ENCODE peak calls at places on chromosomes 16 and 17, in four cellular contexts. F, C, U and Y are unnamed samples.

GRCh38 chr17:31724619-31725018 is 134.4 kb downstream of the COPRS start:
- DNase-seq in C (no peak), F (no peak), U (no peak), Y (no peak)

GRCh38 chr16:88527186-88527936 is 42.8 kb upstream of the ZC3H18 start:
- DNase-seq in F (peak), U (peak), C (peak), Y (peak)

GRCh38 chr16:13961099-13961811 is 41.3 kb downstream of the ERCC4 start:
- DNase-seq in U (no peak), C (no peak), F (no peak), Y (no peak)

GRCh38 chr17:42520540-42520951 is 15.5 kb upstream of the NAGLU start:
- DNase-seq in C (no peak), F (peak), U (no peak), Y (peak)

GRCh38 chr17:60851181-60851580 is 173.5 kb downstream of the BCAS3 start:
- DNase-seq in C (no peak), F (peak), U (no peak), Y (no peak)

GRCh38 chr17:2899911-2900310 is 103.7 kb downstream of the RAP1GAP2 start:
- DNase-seq in F (no peak), C (no peak), U (no peak), Y (no peak)

GRCh38 chr16:56789360-56789759 is 59.4 kb downstream of the NUP93 start:
- DNase-seq in F (no peak), C (no peak), U (peak), Y (peak)

GRCh38 chr16:4852221-4852872 is 5.1 kb downstream of the UBN1 start:
- DNase-seq in F (no peak), C (no peak), U (no peak), Y (no peak)

GRCh38 chr16:66130296-66130910 is 236.1 kb upstream of the CDH5 start:
- DNase-seq in U (no peak), F (peak), C (no peak), Y (peak)

GRCh38 chr16:89599451-89599858 is 14.0 kb upstream of the DPEP1 start:
- DNase-seq in F (peak), U (no peak), C (no peak), Y (peak)

GRCh38 chr17:39563476-39563875 is 44.2 kb downstream of the NEUROD2 start:
- DNase-seq in U (no peak), C (no peak), F (peak), Y (peak)

GRCh38 chr17:67121317-67121887 is 77.0 kb downstream of the CACNG1 start:
- DNase-seq in C (no peak), U (no peak), F (no peak), Y (no peak)

GRCh38 chr16:10676284-10676683 is 18.4 kb downstream of the TEKT5 start:
- DNase-seq in U (no peak), C (no peak), F (peak), Y (no peak)

GRCh38 chr17:78324391-78325075 is 35.3 kb downstream of the SOCS3 start:
- DNase-seq in C (no peak), F (peak), U (peak), Y (peak)

GRCh38 chr16:4882633-4883285 is 35.5 kb downstream of the UBN1 start:
- DNase-seq in U (peak), C (no peak), F (no peak), Y (no peak)

GRCh38 chr17:32971171-32971570 is 20.5 kb upstream of the SPACA3 start:
- DNase-seq in C (no peak), F (no peak), U (no peak), Y (no peak)